ENCODE peak calls at places on chromosomes 2 and 18, in ten cellular contexts. E is AG08396; W is CD4-positive, alpha-beta memory T cell; Z is B cell; T is lung microvascular endothelial cell; N is stimulated activated naive CD4-positive, alpha-beta T cell treated with Interleukin-2 at 50 U/mL for 16 hours; S is GM12892; C is AG04449; G is activated gamma-delta T cell treated with Interleukin-2 at 50 U/mL for 16 hours; H is GM20000. J is an unnamed sample.

GRCh38 chr18:21393986-21394385 is 152.0 kb downstream of the GREB1L start:
- DNase-seq in S (no peak), T (no peak), Z (no peak), N (no peak), G (no peak), H (no peak), C (no peak), W (no peak), E (no peak), J (no peak)

GRCh38 chr2:216905649-216906048 is 45.8 kb upstream of the TNP1 start:
- DNase-seq in E (no peak), W (no peak), G (no peak), S (no peak), H (no peak), T (no peak), Z (no peak), N (no peak), C (no peak), J (no peak)

GRCh38 chr2:179263460-179264237 is 983 bp downstream of the SESTD1 start:
- DNase-seq in S (peak), N (peak), W (no peak), G (no peak), H (peak), Z (no peak), E (peak), T (peak), C (no peak), J (peak)

GRCh38 chr2:176418768-176419167 is 149.5 kb downstream of the MTX2 start:
- DNase-seq in H (no peak), Z (no peak), E (no peak), N (no peak), T (no peak), W (no peak), G (no peak), S (no peak), C (no peak), J (no peak)

GRCh38 chr2:45681675-45682074 is 30.2 kb downstream of the PRKCE start:
- DNase-seq in G (no peak), W (no peak), H (peak), T (peak), C (no peak), N (no peak), E (peak), S (no peak), Z (no peak), J (no peak)

GRCh38 chr2:159285433-159285832 is 1.1 kb downstream of the WDSUB1 start:
- DNase-seq in Z (no peak), G (no peak), E (no peak), T (no peak), C (no peak), N (no peak), W (no peak), H (no peak), S (no peak), J (no peak)

GRCh38 chr18:61169386-61169785 is 163.8 kb upstream of the CDH20 start:
- DNase-seq in H (no peak), G (no peak), N (no peak), C (no peak), Z (no peak), E (no peak), T (no peak), W (no peak), S (no peak), J (no peak)

GRCh38 chr2:157836531-157836930 is 39.6 kb downstream of the ACVR1 start:
- DNase-seq in Z (no peak), E (no peak), T (no peak), C (no peak), N (no peak), S (no peak), H (no peak), W (no peak), G (no peak), J (no peak)

GRCh38 chr18:76981388-76981968 is 151.1 kb downstream of the MBP start:
- DNase-seq in T (no peak), N (no peak), E (no peak), G (no peak), Z (peak), W (no peak), H (peak), C (no peak), S (no peak), J (no peak)

GRCh38 chr18:34659579-34660517 is 50.2 kb upstream of the DTNA start:
- DNase-seq in S (no peak), W (no peak), Z (no peak), N (no peak), C (peak), G (no peak), H (no peak), T (peak), E (peak), J (no peak)

GRCh38 chr2:179963626-179964025 is 43.5 kb downstream of the CWC22 start:
- DNase-seq in H (no peak), G (no peak), N (no peak), Z (no peak), W (no peak), T (no peak), C (peak), E (peak), S (no peak), J (no peak)

GRCh38 chr2:1997409-1997808 is 253.1 kb upstream of the PXDN start:
- DNase-seq in S (no peak), H (no peak), W (no peak), Z (no peak), E (no peak), C (no peak), N (no peak), G (no peak), T (no peak), J (no peak)

GRCh38 chr2:149741646-149742045 is 154.1 kb upstream of the MMADHC start:
- DNase-seq in C (peak), W (no peak), T (no peak), Z (no peak), G (no peak), S (no peak), E (peak), H (no peak), N (no peak), J (no peak)

GRCh38 chr18:32328379-32328778 is 138.5 kb downstream of the MEP1B start:
- DNase-seq in S (no peak), N (no peak), E (no peak), W (no peak), G (no peak), C (no peak), T (no peak), Z (no peak), H (no peak), J (no peak)

GRCh38 chr2:142037051-142037450 is 93.8 kb downstream of the LRP1B start:
- DNase-seq in N (no peak), C (no peak), E (no peak), H (no peak), Z (no peak), W (no peak), T (no peak), S (no peak), G (no peak), J (no peak)

GRCh38 chr2:215998636-215999035 is 14.7 kb downstream of the MREG start:
- DNase-seq in C (no peak), T (peak), Z (no peak), W (no peak), S (no peak), N (no peak), G (no peak), E (no peak), H (no peak), J (no peak)

GRCh38 chr2:66869076-66869475 is 434.2 kb downstream of the MEIS1 start:
- DNase-seq in E (no peak), T (no peak), H (no peak), Z (no peak), W (no peak), N (no peak), C (no peak), G (no peak), S (no peak), J (no peak)

GRCh38 chr2:128442891-128443302 is 124.2 kb upstream of the HS6ST1 start:
- DNase-seq in W (no peak), T (no peak), Z (no peak), S (no peak), E (no peak), G (no peak), C (no peak), H (no peak), N (no peak), J (peak)

GRCh38 chr2:238099709-238100048 is 461 bp upstream of the ESPNL start:
- DNase-seq in H (no peak), T (no peak), Z (no peak), S (peak), E (no peak), C (no peak), N (no peak), G (no peak), W (no peak), J (no peak)

GRCh38 chr18:32753656-32754221 is 19.1 kb downstream of the KLHL14 start:
- DNase-seq in T (no peak), C (no peak), S (no peak), N (no peak), E (no peak), Z (no peak), G (no peak), H (no peak), W (no peak), J (no peak)

GRCh38 chr2:73926493-73927327 is at the start of gene DGUOK:
- DNase-seq in E (peak), Z (peak), W (peak), S (peak), N (peak), H (peak), G (peak), T (peak), C (peak), J (peak)

GRCh38 chr2:111173338-111173737 is 52.6 kb downstream of the BCL2L11 start:
- DNase-seq in W (no peak), T (no peak), N (no peak), S (no peak), H (no peak), G (no peak), E (no peak), Z (no peak), C (no peak), J (no peak)

GRCh38 chr18:62030091-62030985 is 137.5 kb upstream of the RNF152 start:
- DNase-seq in T (no peak), G (no peak), E (no peak), H (no peak), Z (no peak), W (no peak), N (no peak), S (no peak), C (peak), J (no peak)

GRCh38 chr2:121189656-121190381 is 95.2 kb downstream of the TFCP2L1 start:
- DNase-seq in C (no peak), W (no peak), E (no peak), S (no peak), N (no peak), Z (no peak), T (no peak), H (no peak), G (no peak), J (no peak)

GRCh38 chr2:217975626-217976025 is 27.2 kb downstream of the TNS1 start:
- DNase-seq in E (no peak), S (no peak), T (no peak), G (no peak), W (no peak), C (no peak), N (no peak), H (no peak), Z (no peak), J (no peak)

GRCh38 chr18:56973487-56973886 is 173.4 kb upstream of the BOD1L2 start:
- DNase-seq in N (no peak), S (no peak), T (no peak), G (no peak), H (no peak), E (no peak), W (no peak), Z (no peak), C (no peak), J (no peak)

GRCh38 chr2:145541028-145541427 is 1021.1 kb upstream of the ZEB2 start:
- DNase-seq in N (no peak), H (no peak), T (no peak), E (no peak), W (no peak), C (no peak), S (no peak), G (no peak), Z (no peak), J (no peak)

GRCh38 chr2:239991689-239992314 is 33.3 kb downstream of the NDUFA10 start:
- DNase-seq in G (no peak), H (peak), W (peak), T (peak), S (no peak), Z (no peak), N (no peak), C (peak), E (peak), J (peak)

GRCh38 chr2:159086874-159087273 is 118.4 kb downstream of the TANC1 start:
- DNase-seq in W (no peak), E (no peak), T (no peak), S (no peak), H (no peak), N (no peak), C (no peak), G (no peak), Z (no peak), J (peak)

GRCh38 chr2:112483047-112483473 is 1.1 kb downstream of the TTL start:
- DNase-seq in G (no peak), N (no peak), C (no peak), S (no peak), W (peak), E (peak), T (peak), Z (no peak), H (peak), J (peak)

J was measured in DND-41.